ENCODE peak calls at places on chromosomes 3 and 15, in four cellular contexts. X is body of pancreas; T is BJ; U is activated T-helper 1 cell treated with anti-CD3 and anti-CD28 coated beads, Interleukin-2, amount 50 U/mL, for 16 hours. R is an unnamed sample.

GRCh38 chr3:159600291-159600690 is 388.3 kb upstream of the IL12A start:
- DNase-seq in X (no peak), T (no peak), U (no peak), R (peak; percentile 7)

GRCh38 chr3:52784021-52784621 is 6.7 kb downstream of the ITIH1 start:
- DNase-seq in T (no peak), X (no peak), U (no peak), R (no peak)

GRCh38 chr3:4802903-4803302 is 176.3 kb upstream of the BHLHE40 start:
- DNase-seq in U (no peak), X (no peak), T (no peak), R (no peak)

GRCh38 chr15:38274135-38274534 is 21.5 kb downstream of the SPRED1 start:
- DNase-seq in T (no peak), U (no peak), X (no peak), R (no peak)

GRCh38 chr3:128080323-128080898 is 28.2 kb downstream of the SEC61A1 start:
- DNase-seq in T (peak; percentile 71), X (no peak), U (no peak), R (peak; percentile 57)

GRCh38 chr15:59410448-59410896 is 27.5 kb upstream of the FAM81A start:
- DNase-seq in U (no peak), T (no peak), X (peak; percentile 55), R (no peak)

GRCh38 chr3:126476166-126476975 is 680 bp upstream of the ZXDC start:
- DNase-seq in T (no peak), X (peak; percentile 72), U (no peak), R (peak; percentile 86)

GRCh38 chr3:11734-12133 is 184.8 kb upstream of the CHL1 start:
- DNase-seq in T (no peak), X (no peak), U (no peak), R (peak; percentile 9)

GRCh38 chr3:114741066-114741465 is 406.0 kb downstream of the ZBTB20 start:
- DNase-seq in T (no peak), U (no peak), X (no peak), R (no peak)

GRCh38 chr3:125236331-125236903 is 23.9 kb upstream of the SLC12A8 start:
- DNase-seq in T (no peak), U (no peak), X (no peak), R (no peak)

GRCh38 chr3:74053970-74054369 is 429.2 kb upstream of the PDZRN3 start:
- DNase-seq in U (no peak), T (no peak), X (no peak), R (no peak)

GRCh38 chr3:172194702-172195392 is 155.5 kb downstream of the FNDC3B start:
- DNase-seq in X (peak; percentile 45), U (no peak), T (no peak), R (peak; percentile 49)

GRCh38 chr3:6723205-6723604 is 137.7 kb upstream of the GRM7 start:
- DNase-seq in U (no peak), T (no peak), X (no peak), R (no peak)

GRCh38 chr3:52327486-52328290 is 11.6 kb downstream of the DNAH1 start:
- DNase-seq in X (peak; percentile 15), T (no peak), U (no peak), R (no peak)

GRCh38 chr3:180252683-180253082 is 215.9 kb upstream of the PEX5L start:
- DNase-seq in T (no peak), U (no peak), X (no peak), R (no peak)

GRCh38 chr15:77499087-77499765 is 78.5 kb downstream of the HMG20A start:
- DNase-seq in T (no peak), U (no peak), X (no peak), R (no peak)